ENCODE peak calls at places on chromosomes 7 and 10, in nine cellular contexts. V is HEK293T; E is globus pallidus; O is HS-5; J is stimulated activated CD8-positive, alpha-beta memory T cell treated with anti-CD3 and anti-CD28 coated beads, Interleukin-15, amount 100 ng/mL, for 24 hours; D is right cardiac atrium; W is HT-29; S is MV-4-11; N is stimulated activated naive CD8-positive, alpha-beta T cell treated with anti-CD3 and anti-CD28 coated beads, Interleukin-15, Interleukin-2, amounts not matched to agents 100 U/mL and 50 U/mL, for 24 hours. P is an unnamed sample.

GRCh38 chr10:14449293-14449815 is 118.6 kb upstream of the FRMD4A start:
- DNase-seq in D (no peak), W (no peak), J (no peak), S (no peak), E (no peak), V (no peak), O (no peak), N (no peak), P (no peak)

GRCh38 chr10:4687397-4687796 is 138.6 kb upstream of the AKR1E2 start:
- DNase-seq in D (no peak), S (no peak), J (no peak), E (no peak), W (no peak), N (no peak), O (no peak), V (no peak), P (no peak)

GRCh38 chr7:73706122-73707044 is 13.1 kb downstream of the STX1A start:
- DNase-seq in O (no peak), W (peak; percentile 88), J (no peak), D (peak; percentile 22), E (no peak), N (peak; percentile 39), V (no peak), S (no peak), P (peak; percentile 55)

GRCh38 chr10:68496072-68496471 is 24.3 kb upstream of the DNA2 start:
- DNase-seq in E (no peak), S (no peak), O (no peak), J (no peak), W (no peak), N (no peak), D (no peak), V (no peak), P (no peak)

GRCh38 chr10:46026106-46026505 is 4.3 kb downstream of the NCOA4 start:
- DNase-seq in V (no peak), O (no peak), N (no peak), S (no peak), E (no peak), W (no peak), D (no peak), J (no peak), P (no peak)

GRCh38 chr7:138948403-138948802 is 32.8 kb downstream of the KIAA1549 start:
- DNase-seq in S (no peak), J (no peak), O (no peak), D (no peak), N (no peak), W (no peak), V (no peak), E (no peak), P (no peak)

GRCh38 chr10:121596668-121597503 is 1.4 kb downstream of the FGFR2 start:
- DNase-seq in J (no peak), N (no peak), W (peak; percentile 74), O (no peak), V (peak; percentile 58), S (no peak), E (peak; percentile 81), D (peak; percentile 82), P (no peak)

GRCh38 chr7:29035044-29035740 is 77.1 kb upstream of the TRIL start:
- DNase-seq in D (no peak), E (no peak), O (peak; percentile 86), J (no peak), S (peak; percentile 67), N (no peak), W (no peak), V (no peak), P (peak; percentile 48)

GRCh38 chr7:116315293-116315692 is 105.0 kb downstream of the TES start:
- DNase-seq in J (no peak), V (no peak), E (no peak), S (no peak), N (no peak), D (peak; percentile 51), O (no peak), W (no peak), P (no peak)

GRCh38 chr7:127437772-127438330 is 45.3 kb upstream of the ZNF800 start:
- DNase-seq in E (no peak), S (no peak), D (no peak), O (peak; percentile 54), W (no peak), V (no peak), N (no peak), J (no peak), P (no peak)

GRCh38 chr7:25006225-25006624 is 26.2 kb upstream of the OSBPL3 start:
- DNase-seq in W (no peak), S (no peak), O (no peak), J (no peak), N (no peak), D (no peak), E (no peak), V (no peak), P (no peak)

GRCh38 chr10:10579709-10580108 is 438.0 kb upstream of the CELF2 start:
- DNase-seq in E (no peak), D (no peak), V (no peak), J (no peak), N (no peak), S (no peak), O (no peak), W (no peak), P (no peak)

GRCh38 chr7:44056681-44057080 is 8.7 kb downstream of the PGAM2 start:
- DNase-seq in J (no peak), N (no peak), W (no peak), D (peak; percentile 37), V (no peak), O (no peak), S (no peak), E (no peak), P (no peak)

GRCh38 chr7:26198133-26198780 is 2.3 kb downstream of the HNRNPA2B1 start:
- DNase-seq in E (peak; percentile 51), V (no peak), J (no peak), D (no peak), S (peak; percentile 44), W (peak; percentile 76), N (no peak), O (no peak), P (no peak)

GRCh38 chr10:77405771-77406241 is 231.8 kb downstream of the KCNMA1 start:
- DNase-seq in D (peak; percentile 65), E (no peak), O (peak; percentile 46), W (peak; percentile 42), V (peak; percentile 65), S (peak; percentile 40), J (no peak), N (peak; percentile 38), P (peak; percentile 66)

GRCh38 chr10:125296598-125296997 is 136.2 kb upstream of the CTBP2 start:
- DNase-seq in W (no peak), D (no peak), N (no peak), E (no peak), O (no peak), J (no peak), S (no peak), V (no peak), P (no peak)

GRCh38 chr10:63520463-63521388 is 475 bp upstream of the REEP3 start:
- DNase-seq in N (no peak), S (peak; percentile 82), V (peak; percentile 69), E (peak; percentile 70), W (peak; percentile 68), D (peak; percentile 92), J (peak; percentile 22), O (peak; percentile 69), P (peak; percentile 74)

GRCh38 chr7:71511361-71511807 is 379.4 kb downstream of the GALNT17 start:
- DNase-seq in E (no peak), W (no peak), S (no peak), V (no peak), O (no peak), D (no peak), J (no peak), N (no peak), P (no peak)

GRCh38 chr10:111297351-111297848 is 220.6 kb downstream of the ADRA2A start:
- DNase-seq in S (no peak), V (no peak), O (peak; percentile 65), E (no peak), N (no peak), W (no peak), D (no peak), J (no peak), P (no peak)

GRCh38 chr7:101294039-101294831 is 27.4 kb downstream of the IFT22 start:
- DNase-seq in S (no peak), N (no peak), O (no peak), D (no peak), E (no peak), W (no peak), V (no peak), J (no peak), P (no peak)

GRCh38 chr10:33927347-33927746 is 592.9 kb upstream of the NRP1 start:
- DNase-seq in O (no peak), S (no peak), D (no peak), J (no peak), V (no peak), W (no peak), E (no peak), N (no peak), P (no peak)

GRCh38 chr10:33306756-33307519 is 27.5 kb downstream of the NRP1 start:
- DNase-seq in J (no peak), D (no peak), E (no peak), N (no peak), W (peak; percentile 29), O (peak; percentile 32), V (no peak), S (no peak), P (no peak)

GRCh38 chr7:34080513-34080912 is 175.2 kb downstream of the BMPER start:
- DNase-seq in W (no peak), V (no peak), S (no peak), J (no peak), D (no peak), O (no peak), N (no peak), E (no peak), P (no peak)

GRCh38 chr10:5034588-5034987 is 30.9 kb upstream of the AKR1C2 start:
- DNase-seq in O (no peak), J (no peak), S (no peak), W (no peak), N (no peak), D (no peak), V (no peak), E (no peak), P (no peak)

GRCh38 chr10:123527122-123527521 is 139.0 kb upstream of the GPR26 start:
- DNase-seq in D (no peak), E (no peak), O (no peak), N (no peak), V (no peak), S (peak; percentile 56), J (no peak), W (no peak), P (no peak)

GRCh38 chr7:24656608-24657007 is 83.4 kb downstream of the PALS2 start:
- DNase-seq in W (no peak), E (no peak), S (no peak), V (no peak), O (no peak), N (no peak), J (no peak), D (no peak), P (no peak)

GRCh38 chr10:69783515-69783914 is 18.2 kb upstream of the COL13A1 start:
- DNase-seq in W (no peak), J (no peak), N (no peak), O (no peak), E (no peak), V (no peak), D (no peak), S (no peak), P (no peak)

GRCh38 chr7:5036446-5036845 is 9.2 kb upstream of the RBAK start:
- DNase-seq in S (no peak), O (no peak), D (no peak), W (no peak), J (no peak), N (no peak), E (no peak), V (no peak), P (no peak)

GRCh38 chr10:95832216-95833037 is 75.3 kb upstream of the CC2D2B start:
- DNase-seq in D (no peak), W (no peak), J (no peak), V (no peak), E (no peak), S (no peak), O (no peak), N (peak; percentile 35), P (peak; percentile 69)

GRCh38 chr7:5077740-5078139 is 32.1 kb downstream of the RBAK start:
- DNase-seq in J (no peak), D (no peak), O (no peak), E (no peak), V (no peak), S (no peak), N (no peak), W (no peak), P (peak; percentile 19)

P was measured in activated CD8-positive, alpha-beta T cell treated with anti-CD3 and anti-CD28 coated beads for 36 hours.